ENCODE peak calls at places on chromosomes 1 and 21, in six cellular contexts. One of them, this sample, is unnamed.
A peak's percentile ranks its signal among the peaks of the same experiment; 100 is the strongest.

GRCh38 chr1:41927118-41927517 is 8.4 kb upstream of the HIVEP3 start:
- DNase-seq in transverse colon: no peak
- DNase-seq in GM12878: no peak
- DNase-seq in stomach: peak; percentile 34
- DNase-seq in tibial nerve: no peak
- DNase-seq in ovary: no peak
- DNase-seq in this sample: no peak

GRCh38 chr1:15950302-15950701 is 25.6 kb downstream of the ZBTB17 start:
- DNase-seq in stomach: no peak
- DNase-seq in transverse colon: no peak
- DNase-seq in GM12878: no peak
- DNase-seq in ovary: no peak
- DNase-seq in tibial nerve: no peak
- DNase-seq in this sample: no peak

GRCh38 chr1:21000245-21000594 is 176.5 kb downstream of the EIF4G3 start:
- DNase-seq in GM12878: no peak
- DNase-seq in stomach: no peak
- DNase-seq in tibial nerve: no peak
- DNase-seq in ovary: no peak
- DNase-seq in transverse colon: no peak
- DNase-seq in this sample: no peak

GRCh38 chr21:45589686-45590245 is 47.5 kb upstream of the SLC19A1 start:
- DNase-seq in stomach: peak; percentile 8
- DNase-seq in ovary: no peak
- DNase-seq in tibial nerve: no peak
- DNase-seq in transverse colon: no peak
- DNase-seq in GM12878: no peak
- DNase-seq in this sample: peak; percentile 63

GRCh38 chr1:145926706-145927072 is 595 bp downstream of the RBM8A start:
- DNase-seq in GM12878: no peak
- DNase-seq in tibial nerve: no peak
- DNase-seq in stomach: no peak
- DNase-seq in ovary: no peak
- DNase-seq in transverse colon: no peak
- DNase-seq in this sample: no peak

GRCh38 chr1:156086256-156086662 is 4.0 kb upstream of the MEX3A start:
- DNase-seq in stomach: no peak
- DNase-seq in transverse colon: no peak
- DNase-seq in ovary: peak; percentile 49
- DNase-seq in GM12878: no peak
- DNase-seq in tibial nerve: no peak
- DNase-seq in this sample: no peak

GRCh38 chr1:34904236-34905097 is 25.0 kb downstream of the DLGAP3 start:
- DNase-seq in transverse colon: no peak
- DNase-seq in GM12878: no peak
- DNase-seq in stomach: no peak
- DNase-seq in tibial nerve: no peak
- DNase-seq in ovary: no peak
- DNase-seq in this sample: no peak

GRCh38 chr1:185438936-185439335 is 121.9 kb upstream of the IVNS1ABP start:
- DNase-seq in transverse colon: no peak
- DNase-seq in ovary: no peak
- DNase-seq in GM12878: no peak
- DNase-seq in tibial nerve: no peak
- DNase-seq in stomach: no peak
- DNase-seq in this sample: no peak

GRCh38 chr1:51517361-51518032 is 1.6 kb downstream of the EPS15 start:
- DNase-seq in GM12878: no peak
- DNase-seq in tibial nerve: peak; percentile 35
- DNase-seq in stomach: no peak
- DNase-seq in transverse colon: no peak
- DNase-seq in ovary: no peak
- DNase-seq in this sample: no peak

GRCh38 chr1:64873576-64873975 is 92.8 kb downstream of the JAK1 start:
- DNase-seq in stomach: no peak
- DNase-seq in tibial nerve: no peak
- DNase-seq in transverse colon: no peak
- DNase-seq in GM12878: no peak
- DNase-seq in ovary: no peak
- DNase-seq in this sample: no peak

GRCh38 chr1:116853680-116854191 is 56.0 kb upstream of the PTGFRN start:
- DNase-seq in GM12878: no peak
- DNase-seq in transverse colon: peak; percentile 49
- DNase-seq in stomach: peak; percentile 35
- DNase-seq in ovary: no peak
- DNase-seq in tibial nerve: no peak
- DNase-seq in this sample: no peak

GRCh38 chr1:44405804-44406743 is 1.0 kb downstream of the RNF220 start:
- DNase-seq in tibial nerve: no peak
- DNase-seq in GM12878: no peak
- DNase-seq in stomach: no peak
- DNase-seq in transverse colon: no peak
- DNase-seq in ovary: no peak
- DNase-seq in this sample: no peak

GRCh38 chr1:43276673-43277072 is 6.9 kb downstream of the TMEM125 start:
- DNase-seq in tibial nerve: no peak
- DNase-seq in stomach: peak; percentile 69
- DNase-seq in ovary: no peak
- DNase-seq in transverse colon: no peak
- DNase-seq in GM12878: no peak
- DNase-seq in this sample: peak; percentile 56

GRCh38 chr1:205810448-205811157 is 2.4 kb downstream of the SLC41A1 start:
- DNase-seq in ovary: no peak
- DNase-seq in tibial nerve: no peak
- DNase-seq in stomach: no peak
- DNase-seq in GM12878: no peak
- DNase-seq in transverse colon: no peak
- DNase-seq in this sample: no peak

DNA sequence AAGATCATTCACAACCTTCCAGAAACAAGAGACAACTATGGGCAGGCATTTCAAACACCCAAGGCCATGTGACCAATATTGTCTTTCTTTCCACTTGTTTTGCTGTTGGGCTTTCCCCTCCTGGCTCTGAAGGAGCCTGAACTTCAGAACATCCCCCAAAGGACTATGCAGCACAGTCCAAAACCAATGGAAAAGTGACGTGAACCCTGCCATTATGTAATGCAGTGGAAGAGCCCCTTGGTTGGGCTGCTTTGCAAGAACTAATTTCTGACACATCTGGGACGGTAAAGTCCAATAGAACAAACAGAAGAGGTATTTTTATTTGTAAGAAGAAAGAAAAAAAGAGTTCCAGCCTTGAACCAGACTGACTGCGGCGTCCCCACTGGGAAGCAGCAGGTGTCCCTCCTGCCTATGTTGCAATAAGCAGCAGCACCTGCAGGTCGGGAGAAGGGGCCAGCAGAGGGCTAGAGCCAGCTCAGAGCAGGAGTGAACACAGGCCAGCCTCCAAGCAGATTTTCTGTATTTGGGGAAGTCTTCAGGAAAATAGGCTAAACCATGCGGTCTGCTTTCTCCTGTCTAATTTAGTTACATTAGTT is 116.7 kb downstream of the CDC7 start:
- DNase-seq in transverse colon: peak; percentile 44
- DNase-seq in ovary: peak; percentile 63
- DNase-seq in stomach: no peak
- DNase-seq in tibial nerve: peak; percentile 59
- DNase-seq in GM12878: no peak
- DNase-seq in this sample: no peak
- TF ChIP-seq CTCF in transverse colon: no peak
- TF ChIP-seq CTCF in ovary: peak; percentile 34
- TF ChIP-seq CTCF in stomach: no peak
- TF ChIP-seq CTCF in tibial nerve: no peak
- TF ChIP-seq CTCF in GM12878: peak; percentile 27
- TF ChIP-seq CTCF in this sample: no peak

DNA sequence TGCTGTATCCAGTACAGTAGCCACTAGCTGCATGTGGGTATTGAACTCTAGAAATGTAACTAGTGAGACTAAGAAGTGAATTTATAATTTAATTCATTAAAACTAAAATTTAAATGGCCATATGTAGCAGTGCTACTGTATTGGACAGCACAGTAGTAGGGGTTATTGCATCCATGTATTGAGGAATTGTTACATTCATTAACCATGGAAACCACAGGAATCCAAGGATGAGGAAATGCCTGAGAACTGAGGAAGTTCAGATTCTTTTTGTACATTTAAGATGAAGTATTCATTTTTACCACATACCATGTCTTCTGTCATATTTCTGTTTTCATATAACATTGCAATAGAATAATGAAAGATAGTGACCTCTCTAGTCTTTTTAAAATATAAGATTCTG is 2.6 kb downstream of the MTF2 start:
- DNase-seq in stomach: no peak
- DNase-seq in tibial nerve: no peak
- DNase-seq in transverse colon: no peak
- DNase-seq in ovary: no peak
- DNase-seq in GM12878: no peak
- DNase-seq in this sample: no peak
- TF ChIP-seq EP300 in stomach: no peak
- TF ChIP-seq EP300 in tibial nerve: no peak
- TF ChIP-seq EP300 in transverse colon: no peak
- TF ChIP-seq EP300 in ovary: no peak
- TF ChIP-seq EP300 in GM12878: no peak
- TF ChIP-seq EP300 in this sample: no peak

GRCh38 chr1:74611887-74612286 is 61.7 kb downstream of the ERICH3 start:
- DNase-seq in GM12878: no peak
- DNase-seq in ovary: no peak
- DNase-seq in tibial nerve: no peak
- DNase-seq in transverse colon: no peak
- DNase-seq in stomach: no peak
- DNase-seq in this sample: no peak

GRCh38 chr1:74609810-74610371 is 63.7 kb downstream of the ERICH3 start:
- DNase-seq in stomach: no peak
- DNase-seq in tibial nerve: no peak
- DNase-seq in transverse colon: no peak
- DNase-seq in ovary: no peak
- DNase-seq in GM12878: no peak
- DNase-seq in this sample: no peak

GRCh38 chr1:74613894-74614293 is 59.7 kb downstream of the ERICH3 start:
- DNase-seq in tibial nerve: no peak
- DNase-seq in ovary: no peak
- DNase-seq in GM12878: no peak
- DNase-seq in transverse colon: no peak
- DNase-seq in stomach: no peak
- DNase-seq in this sample: no peak

DNA sequence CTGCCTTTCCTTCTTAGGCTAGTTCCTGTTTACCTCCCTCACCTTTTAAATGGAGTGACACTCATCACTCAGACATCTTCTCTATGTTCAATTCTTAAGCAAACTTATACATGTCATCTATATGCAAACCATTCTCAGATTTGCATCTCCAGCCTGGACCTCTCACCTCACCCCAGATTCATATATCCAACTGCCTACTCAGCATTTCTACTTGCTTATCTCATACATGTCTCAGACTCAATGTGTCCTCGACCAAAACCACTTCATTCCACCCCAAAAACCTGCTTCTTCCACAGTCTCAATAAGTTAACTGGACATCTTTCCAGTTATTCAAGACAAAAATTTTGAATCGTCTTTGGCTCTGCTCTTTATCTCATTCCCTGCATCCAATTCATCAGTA is 62.6 kb downstream of the ERICH3 start:
- DNase-seq in ovary: no peak
- DNase-seq in transverse colon: no peak
- DNase-seq in stomach: no peak
- DNase-seq in GM12878: no peak
- DNase-seq in tibial nerve: no peak
- DNase-seq in this sample: no peak
- H3K4me1 ChIP-seq in ovary: no peaks in the 10 kb centered on the region
- H3K4me1 ChIP-seq in transverse colon: no peaks in the 10 kb centered on the region
- H3K4me1 ChIP-seq in stomach: no peaks in the 10 kb centered on the region
- H3K4me1 ChIP-seq in GM12878: no peaks in the 10 kb centered on the region
- H3K4me1 ChIP-seq in tibial nerve: no peaks in the 10 kb centered on the region
- H3K4me1 ChIP-seq in this sample: no peaks in the 10 kb centered on the region

GRCh38 chr1:1407101-1407956 is at the start of gene MRPL20:
- DNase-seq in stomach: peak; percentile 95
- DNase-seq in transverse colon: peak; percentile 95
- DNase-seq in tibial nerve: peak; percentile 90
- DNase-seq in ovary: peak; percentile 92
- DNase-seq in GM12878: peak; percentile 66
- DNase-seq in this sample: peak; percentile 98
- TF ChIP-seq CTCF in stomach: peak; percentile 14
- TF ChIP-seq CTCF in transverse colon: no peak
- TF ChIP-seq CTCF in tibial nerve: no peak
- TF ChIP-seq CTCF in ovary: no peak
- TF ChIP-seq CTCF in GM12878: no peak
- TF ChIP-seq CTCF in this sample: no peak

DNA sequence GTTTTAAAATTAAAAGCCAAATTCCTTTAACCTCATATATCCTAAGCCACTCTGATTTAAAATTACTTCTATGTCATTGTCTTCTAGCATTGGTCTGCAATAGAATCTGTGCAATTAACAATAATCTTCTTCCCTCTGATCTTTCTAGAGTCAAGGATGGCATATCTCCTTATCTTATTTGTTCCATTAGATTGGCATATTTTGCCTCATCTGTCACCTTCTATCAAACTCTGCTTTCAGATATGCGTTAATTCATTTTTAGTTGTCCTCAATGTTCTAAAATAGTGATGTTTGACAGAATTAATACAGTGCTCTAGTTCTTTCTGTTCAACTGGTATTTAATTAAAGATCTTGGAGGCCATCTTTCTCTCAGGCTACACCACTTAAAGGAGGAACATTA is 3.1 kb downstream of the NRIP1 start:
- DNase-seq in transverse colon: no peak
- DNase-seq in tibial nerve: no peak
- DNase-seq in GM12878: no peak
- DNase-seq in ovary: no peak
- DNase-seq in stomach: no peak
- DNase-seq in this sample: no peak
- TF ChIP-seq EP300 in transverse colon: no peak
- TF ChIP-seq EP300 in tibial nerve: no peak
- TF ChIP-seq EP300 in GM12878: no peak
- TF ChIP-seq EP300 in ovary: no peak
- TF ChIP-seq EP300 in stomach: no peak
- TF ChIP-seq EP300 in this sample: no peak

This sample was measured in suprapubic skin.